ENCODE peak calls at places on chromosomes 4 and X, in nine cellular contexts. X is CD8-positive, alpha-beta T cell; Q is PC-3; O is transverse colon; S is right cardiac atrium; K is left lung; B is GM23338; A is HCT116; T is adrenal gland. D is an unnamed sample. For H3K4me1, the result is how much of the 10 kb centered on the place peaks cover.

GRCh38 chr4:6359536-6360308 is 90.1 kb downstream of the WFS1 start:
- DNase-seq in B (no peak), Q (no peak), S (no peak), K (no peak), O (no peak), A (no peak), X (no peak), T (no peak), D (no peak)

GRCh38 chrX:36957425-36958328 is 50.5 kb upstream of the FAM47C start:
- DNase-seq in K (peak), X (no peak), A (no peak), S (no peak), Q (no peak), B (peak), T (no peak), O (peak), D (no peak)

GRCh38 chrX:41919870-41920269 is 3.5 kb downstream of the CASK start:
- DNase-seq in T (no peak), S (no peak), Q (no peak), B (no peak), K (no peak), A (no peak), O (no peak), X (no peak), D (no peak)

GRCh38 chrX:72088761-72089160 is 43.0 kb downstream of the RTL5 start:
- DNase-seq in Q (no peak), O (no peak), K (no peak), B (no peak), A (no peak), X (no peak), S (no peak), T (no peak), D (no peak)

GRCh38 chr4:20288047-20288650 is 36.4 kb downstream of the SLIT2 start:
- DNase-seq in S (no peak), B (no peak), Q (peak), K (no peak), A (no peak), T (no peak), X (no peak), O (no peak), D (no peak)

GRCh38 chrX:79477691-79478090 is 110.6 kb upstream of the ITM2A start:
- DNase-seq in O (no peak), X (no peak), Q (peak), B (no peak), K (no peak), T (no peak), S (no peak), A (no peak), D (no peak)

GRCh38 chr4:51885371-51885770 is 42.4 kb downstream of the DCUN1D4 start:
- DNase-seq in X (no peak), B (peak), Q (peak), A (peak), T (no peak), K (no peak), S (no peak), O (no peak), D (no peak)

GRCh38 chrX:4876268-4876667 is 1162.8 kb upstream of the PRKX start:
- DNase-seq in S (no peak), B (no peak), A (no peak), O (no peak), K (no peak), X (no peak), T (no peak), Q (no peak), D (no peak)

GRCh38 chr4:110475881-110476818 is at the start of gene ENPEP:
- DNase-seq in X (no peak), S (peak), T (no peak), B (peak), A (no peak), K (no peak), Q (no peak), O (peak), D (no peak)

GRCh38 chr4:164467493-164467892 is 286.4 kb upstream of the SMIM31 start:
- DNase-seq in K (no peak), T (no peak), X (no peak), A (peak), O (no peak), S (no peak), Q (peak), B (no peak), D (no peak)

GRCh38 chrX:44253573-44253942 is 89.9 kb downstream of the EFHC2 start:
- DNase-seq in X (no peak), A (no peak), S (no peak), B (no peak), K (no peak), T (no peak), Q (no peak), O (no peak), D (no peak)

GRCh38 chrX:131083510-131084142 is 25.5 kb downstream of the ARHGAP36 start:
- DNase-seq in X (no peak), Q (no peak), T (no peak), B (peak), K (no peak), S (no peak), A (no peak), O (no peak), D (no peak)

GRCh38 chr4:100582146-100582545 is 64.3 kb upstream of the EMCN start:
- DNase-seq in X (no peak), Q (peak), S (no peak), B (no peak), O (no peak), A (no peak), K (no peak), T (no peak), D (no peak)

GRCh38 chr4:86594559-86595425 is 677 bp downstream of the PTPN13 start:
- DNase-seq in A (peak), Q (peak), X (no peak), T (peak), S (peak), O (peak), B (peak), K (peak), D (no peak)

GRCh38 chrX:24360272-24360671 is at the start of gene SUPT20HL1:
- DNase-seq in B (no peak), O (no peak), A (no peak), T (no peak), Q (no peak), S (no peak), K (no peak), X (no peak), D (no peak)

GRCh38 chr4:147772056-147772455 is 40.2 kb downstream of the ARHGAP10 start:
- DNase-seq in S (no peak), K (no peak), B (no peak), A (no peak), Q (no peak), T (no peak), X (no peak), O (no peak), D (no peak)

GRCh38 chr4:147776600-147777175 is 44.8 kb downstream of the ARHGAP10 start:
- DNase-seq in T (no peak), A (no peak), K (no peak), X (no peak), Q (no peak), O (no peak), B (no peak), S (no peak), D (no peak)

GRCh38 chr4:147770831-147771230 is 38.9 kb downstream of the ARHGAP10 start:
- DNase-seq in B (no peak), O (no peak), S (no peak), X (no peak), A (no peak), K (no peak), T (no peak), Q (no peak), D (no peak)

GRCh38 chr4:147772459-147772969 is 40.6 kb downstream of the ARHGAP10 start:
- DNase-seq in O (no peak), B (no peak), A (no peak), T (no peak), S (no peak), K (no peak), Q (peak), X (no peak), D (no peak)

GRCh38 chr4:147773261-147774184 is 41.6 kb downstream of the ARHGAP10 start:
- DNase-seq in K (no peak), S (no peak), X (no peak), A (no peak), T (no peak), B (no peak), O (no peak), Q (peak), D (no peak)
- H3K4me3 ChIP-seq in K (no peak), S (no peak), X (no peak), A (no peak), T (no peak), B (no peak), O (no peak), Q (no peak), D (no peak)

DNA sequence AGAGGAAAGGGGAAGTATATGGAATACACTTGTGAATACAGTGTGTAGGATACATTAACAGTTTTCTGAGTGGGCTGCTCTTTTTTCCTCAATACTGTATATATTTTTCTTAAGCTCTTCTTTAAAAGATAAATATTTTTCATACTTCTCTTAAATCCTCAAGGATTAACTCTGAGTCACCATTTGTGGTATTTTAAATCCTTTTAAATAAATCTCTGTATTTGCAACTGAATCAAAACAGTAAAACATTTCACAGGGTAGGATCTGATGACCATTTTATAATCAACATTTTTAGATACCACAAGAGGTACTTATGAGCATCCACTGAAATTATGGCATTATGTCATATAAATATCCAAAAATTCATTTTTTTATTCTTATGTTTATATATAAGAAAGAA is 87.6 kb downstream of the GAB1 start:
- DNase-seq in T (no peak), O (no peak), K (no peak), S (no peak), A (no peak), B (no peak), Q (no peak), X (no peak), D (no peak)
- H3K27ac ChIP-seq in T (no peak), O (no peak), K (no peak), S (no peak), A (no peak), B (no peak), Q (no peak), X (no peak), D (no peak)

DNA sequence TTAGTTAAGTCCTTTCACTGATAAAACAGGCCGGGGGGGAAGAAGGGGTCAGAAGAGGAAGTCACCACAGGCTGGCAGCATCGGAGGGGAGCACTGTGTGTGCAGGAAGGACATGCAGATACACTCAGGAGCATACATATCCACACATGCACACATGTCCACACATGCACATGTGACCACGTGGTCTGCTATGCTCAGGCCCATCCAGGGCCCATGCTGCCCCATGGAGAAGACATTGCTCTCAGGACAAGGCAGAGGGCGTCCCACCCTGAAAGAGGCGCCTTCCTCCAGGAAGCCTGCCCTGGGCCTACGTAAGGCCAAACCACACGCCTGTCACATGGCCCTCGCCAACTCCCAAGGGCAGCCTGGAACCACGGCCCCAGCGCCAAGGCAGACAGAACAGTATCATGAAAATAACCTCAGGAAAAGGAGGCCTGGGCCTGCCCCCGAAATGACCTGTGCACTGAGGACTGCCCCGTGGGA is 15.8 kb downstream of the WDR1 start:
- DNase-seq in X (no peak), Q (no peak), K (peak), S (peak), T (no peak), B (no peak), A (no peak), O (peak), D (no peak)
- H3K4me1 ChIP-seq in X (half or more), Q (under half), K (half or more), S (under half), T (under half), B (under half), A (half or more), O (half or more), D (half or more)

GRCh38 chr4:77800483-77801259 is 18.5 kb downstream of the CNOT6L start:
- DNase-seq in B (no peak), O (no peak), T (no peak), S (no peak), X (no peak), Q (no peak), A (no peak), K (no peak), D (no peak)
- H3K4me3 ChIP-seq in B (peak), O (no peak), T (no peak), S (no peak), X (peak), Q (no peak), A (no peak), K (no peak), D (no peak)

GRCh38 chr4:4555916-4556315 is 14.1 kb upstream of the STX18 start:
- DNase-seq in B (peak), A (no peak), T (no peak), O (no peak), X (no peak), S (no peak), K (no peak), Q (no peak), D (no peak)
- H3K27ac ChIP-seq in B (no peak), A (no peak), T (no peak), O (no peak), X (no peak), S (no peak), K (no peak), Q (no peak), D (no peak)

GRCh38 chr4:102825261-102826071 is 1.9 kb downstream of the UBE2D3 start:
- DNase-seq in X (peak), K (no peak), B (peak), S (no peak), O (peak), A (peak), Q (peak), T (peak), D (no peak)
- H3K4me1 ChIP-seq in X (half or more), K (half or more), B (half or more), S (under half), O (under half), A (under half), Q (under half), T (half or more), D (under half)

DNA sequence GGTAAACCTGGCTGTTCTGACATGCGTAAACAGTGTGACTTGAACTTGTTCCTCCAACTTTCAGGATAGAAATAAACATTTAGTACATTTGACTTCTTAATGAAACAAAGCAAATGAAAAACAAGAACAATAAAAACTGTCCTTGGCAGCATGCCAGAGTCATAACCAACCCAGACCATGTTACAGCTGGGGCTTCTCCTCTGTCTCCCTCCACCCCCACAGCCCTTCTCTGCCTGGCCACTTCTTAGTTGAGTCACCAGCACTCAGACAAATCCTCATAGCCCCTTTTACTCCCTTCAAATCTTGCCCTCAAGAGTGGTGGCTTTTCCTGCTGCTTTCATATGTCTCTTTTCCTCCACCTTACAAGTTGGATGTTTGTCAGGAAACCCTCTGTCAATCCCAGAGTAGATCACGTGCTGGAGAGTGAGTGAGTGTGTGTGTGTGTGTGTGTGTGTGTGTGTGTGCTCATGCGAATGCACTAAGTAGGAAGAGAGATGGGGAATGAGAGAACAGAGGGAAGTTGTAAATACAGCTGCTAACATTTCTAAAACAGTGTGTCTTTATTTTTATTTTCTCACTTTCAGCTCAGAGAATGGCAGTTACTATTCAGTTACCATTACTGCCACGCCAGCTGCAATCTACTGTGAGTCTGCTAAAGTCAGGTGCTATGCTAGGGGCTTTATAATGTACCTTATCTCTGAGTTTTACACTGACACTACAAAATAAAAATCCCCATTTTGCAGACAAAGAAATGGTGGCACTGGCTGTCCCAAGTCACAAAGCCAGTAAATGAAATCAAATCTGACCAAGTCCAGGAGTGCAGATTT is 15.0 kb downstream of the SCARB2 start:
- DNase-seq in T (peak), X (no peak), K (peak), S (peak), B (peak), Q (peak), A (no peak), O (peak), D (no peak)
- H3K4me3 ChIP-seq in T (no peak), X (no peak), K (no peak), S (no peak), B (no peak), Q (no peak), A (no peak), O (no peak), D (no peak)

GRCh38 chrX:108312938-108313337 is 125.3 kb downstream of the COL4A6 start:
- DNase-seq in K (no peak), A (peak), X (no peak), B (peak), Q (peak), T (no peak), O (no peak), S (peak), D (no peak)
- H3K27ac ChIP-seq in K (no peak), A (peak), X (no peak), B (no peak), Q (peak), T (no peak), O (no peak), S (no peak), D (no peak)

GRCh38 chrX:34879361-34879760 is 63.2 kb upstream of the FAM47B start:
- DNase-seq in S (no peak), B (no peak), A (no peak), X (no peak), K (no peak), O (no peak), Q (peak), T (no peak), D (no peak)
- H3K4me1 ChIP-seq in S (under half), B (under half), A (under half), X (under half), K (under half), O (under half), Q (under half), T (under half), D (under half)

D was measured in esophagus squamous epithelium.